ENCODE peak calls at places on chromosomes 12 and 14, in ten cellular contexts. Q, V, J, Z, Y, K, I, T, W and A are unnamed samples.

GRCh38 chr12:65497645-65498044 is 219.2 kb downstream of the MSRB3 start:
- DNase-seq in K (no peak), Q (no peak), J (no peak), Z (no peak), I (no peak), T (no peak), Y (no peak), W (no peak), V (peak), A (peak)

GRCh38 chr12:68675098-68675842 is 11.5 kb upstream of the NUP107 start:
- DNase-seq in Y (no peak), Q (no peak), I (no peak), J (no peak), Z (no peak), K (no peak), T (no peak), W (no peak), V (no peak), A (no peak)

GRCh38 chr12:67068773-67069450 is 200.2 kb upstream of the CAND1 start:
- DNase-seq in K (no peak), Y (peak), Z (peak), J (no peak), Q (no peak), I (peak), V (peak), T (peak), W (peak), A (peak)

GRCh38 chr12:113187588-113187987 is 2.1 kb downstream of the RITA1 start:
- DNase-seq in Y (no peak), Z (no peak), V (no peak), T (no peak), J (no peak), Q (no peak), I (no peak), W (no peak), K (no peak), A (no peak)

GRCh38 chr14:64788706-64789105 is 84.5 kb downstream of the PLEKHG3 start:
- DNase-seq in I (no peak), V (peak), Q (no peak), T (peak), K (peak), Y (no peak), J (no peak), W (peak), Z (no peak), A (peak)

GRCh38 chr14:74508844-74509428 is 15.4 kb downstream of the ISCA2 start:
- DNase-seq in Z (no peak), Y (peak), V (no peak), J (no peak), I (peak), T (no peak), Q (no peak), W (no peak), K (no peak), A (no peak)

GRCh38 chr14:104142136-104143041 is 4.0 kb downstream of the KIF26A start:
- DNase-seq in J (no peak), V (no peak), W (no peak), K (no peak), Z (peak), T (no peak), Y (peak), I (peak), Q (no peak), A (no peak)

GRCh38 chr12:111218499-111218898 is 150.4 kb downstream of the PHETA1 start:
- DNase-seq in J (no peak), I (no peak), Z (no peak), V (no peak), W (no peak), Y (no peak), Q (no peak), T (no peak), K (no peak), A (no peak)

GRCh38 chr14:53523226-53523625 is 370.1 kb upstream of the DDHD1 start:
- DNase-seq in T (no peak), K (no peak), Z (no peak), I (no peak), Y (no peak), Q (no peak), V (no peak), W (no peak), J (no peak), A (no peak)

GRCh38 chr12:68367903-68368302 is 35.7 kb upstream of the MDM1 start:
- DNase-seq in V (peak), Q (no peak), T (no peak), K (no peak), Z (no peak), W (no peak), Y (no peak), I (no peak), J (no peak), A (peak)

GRCh38 chr14:85501751-85502150 is 28.2 kb upstream of the FLRT2 start:
- DNase-seq in K (no peak), J (no peak), W (no peak), V (no peak), Q (no peak), Y (no peak), T (no peak), Z (no peak), I (no peak), A (no peak)

GRCh38 chr12:119819322-119819721 is 57.8 kb downstream of the CIT start:
- DNase-seq in Y (no peak), J (no peak), Z (no peak), W (no peak), Q (no peak), I (no peak), V (no peak), K (no peak), T (no peak), A (no peak)

GRCh38 chr14:102293784-102294183 is 11.2 kb downstream of the MOK start:
- DNase-seq in I (no peak), K (no peak), J (no peak), Z (no peak), T (peak), W (no peak), V (peak), Q (no peak), Y (no peak), A (peak)

GRCh38 chr12:43896496-43896895 is 60.6 kb downstream of the TMEM117 start:
- DNase-seq in K (no peak), J (no peak), T (no peak), Q (no peak), Z (no peak), I (no peak), Y (no peak), W (no peak), V (no peak), A (no peak)

GRCh38 chr12:111339306-111339938 is 29.5 kb downstream of the PHETA1 start:
- DNase-seq in Z (no peak), T (no peak), J (no peak), V (no peak), Y (no peak), W (no peak), Q (no peak), K (no peak), I (no peak), A (no peak)

GRCh38 chr14:24296341-24297157 is 3.0 kb downstream of the DHRS1 start:
- DNase-seq in T (peak), W (peak), Q (peak), Y (peak), J (peak), I (no peak), V (peak), K (peak), Z (peak), A (peak)

DNA sequence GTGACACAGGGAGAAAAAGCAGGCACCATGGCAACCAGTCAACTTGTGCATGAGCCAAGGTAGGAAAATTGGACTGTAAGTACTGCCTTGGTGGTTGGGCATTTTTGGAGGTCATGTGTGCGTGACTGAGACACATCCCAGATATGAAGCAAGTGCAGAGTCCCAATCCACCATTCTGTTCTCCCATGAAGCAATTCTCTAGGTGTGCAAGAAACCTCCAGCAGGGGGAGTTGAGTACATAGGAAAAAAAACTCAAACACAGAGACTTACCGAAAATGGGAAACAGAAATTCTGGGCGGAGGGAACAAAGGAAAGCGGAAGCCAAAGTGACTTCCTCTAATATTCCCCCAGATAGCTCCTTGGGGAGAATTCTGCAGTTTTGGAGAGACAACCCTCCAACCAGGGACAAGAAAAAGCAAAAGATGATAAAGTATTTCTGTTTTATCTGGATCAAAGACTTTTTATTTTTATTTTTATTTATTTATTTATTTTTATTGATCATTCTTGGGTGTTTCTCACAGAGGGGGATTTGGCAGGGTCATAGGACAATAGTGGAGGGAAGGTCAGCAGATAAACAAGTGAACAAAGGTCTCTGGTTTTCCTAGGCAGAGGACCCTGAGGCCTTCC is 76.9 kb downstream of the APOBEC1 start:
- DNase-seq in V (peak), I (no peak), W (peak), J (no peak), K (peak), Z (no peak), Y (no peak), T (peak), Q (peak), A (peak)
- TF ChIP-seq CTCF in V (peak), I (peak), W (peak), J (peak), K (peak), Z (no peak), Y (peak), T (peak), Q (peak), A (peak)

DNA sequence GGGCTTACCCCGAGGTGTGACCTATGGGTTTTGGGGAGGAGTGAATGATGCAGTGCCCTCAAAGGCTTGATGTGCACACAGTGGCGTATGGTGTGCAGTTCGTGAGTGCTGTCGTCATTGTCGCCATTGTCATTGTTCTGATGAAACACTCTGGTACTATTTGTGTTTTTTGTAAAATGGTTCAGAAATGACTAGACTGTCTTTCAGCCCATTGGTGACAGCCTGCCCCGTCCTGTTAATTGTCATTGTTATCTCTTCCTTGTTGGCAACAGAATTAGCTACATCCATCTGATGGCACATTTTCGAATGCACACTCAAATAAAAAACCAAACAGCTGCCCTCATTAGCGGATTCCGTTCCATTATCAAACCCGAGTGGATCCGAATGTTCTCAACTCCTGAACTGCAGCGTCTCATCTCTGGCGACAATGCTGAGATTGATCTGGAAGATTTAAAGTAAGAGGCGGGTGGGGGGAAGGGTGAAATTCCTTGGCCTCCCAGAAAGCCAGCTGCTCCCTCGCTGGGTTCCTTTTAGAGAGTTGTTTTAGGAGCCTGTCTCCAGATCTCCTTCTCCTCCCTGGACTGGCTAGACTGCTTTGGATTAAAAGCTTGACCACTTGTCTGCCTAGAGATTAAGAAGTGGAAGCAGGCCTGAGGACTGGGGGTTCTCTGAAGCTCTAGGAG is 43.5 kb downstream of the MMAB start:
- DNase-seq in K (no peak), T (no peak), J (no peak), Q (no peak), Z (no peak), V (no peak), I (no peak), Y (no peak), W (no peak), A (no peak)
- TF ChIP-seq CTCF in K (no peak), T (no peak), J (no peak), Q (no peak), Z (no peak), V (no peak), I (no peak), Y (no peak), W (no peak), A (no peak)

DNA sequence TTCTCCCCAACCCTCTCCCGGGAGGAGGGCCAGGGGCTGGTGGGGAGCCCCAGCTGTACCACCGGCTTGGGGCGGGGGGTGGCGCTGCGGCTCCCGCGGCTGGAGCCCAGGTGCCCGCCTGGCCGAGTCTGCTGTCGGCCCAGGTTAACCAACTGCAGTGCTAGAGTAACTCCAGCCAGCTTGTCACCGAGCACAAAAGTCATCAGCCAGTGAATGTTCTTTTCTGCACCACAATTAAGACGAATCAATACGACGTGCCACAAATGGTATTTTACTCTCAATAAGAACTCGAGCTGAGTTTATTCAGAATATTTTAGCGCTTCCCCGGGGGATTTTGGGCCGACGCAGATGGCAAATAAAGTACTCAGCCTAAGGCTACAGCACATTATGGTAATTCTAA is 83.3 kb downstream of the BCL11B start:
- DNase-seq in Y (no peak), I (no peak), V (no peak), W (no peak), T (no peak), Z (no peak), K (no peak), J (no peak), Q (no peak), A (no peak)
- TF ChIP-seq CTCF in Y (peak), I (no peak), V (no peak), W (no peak), T (peak), Z (no peak), K (peak), J (no peak), Q (no peak), A (no peak)

DNA sequence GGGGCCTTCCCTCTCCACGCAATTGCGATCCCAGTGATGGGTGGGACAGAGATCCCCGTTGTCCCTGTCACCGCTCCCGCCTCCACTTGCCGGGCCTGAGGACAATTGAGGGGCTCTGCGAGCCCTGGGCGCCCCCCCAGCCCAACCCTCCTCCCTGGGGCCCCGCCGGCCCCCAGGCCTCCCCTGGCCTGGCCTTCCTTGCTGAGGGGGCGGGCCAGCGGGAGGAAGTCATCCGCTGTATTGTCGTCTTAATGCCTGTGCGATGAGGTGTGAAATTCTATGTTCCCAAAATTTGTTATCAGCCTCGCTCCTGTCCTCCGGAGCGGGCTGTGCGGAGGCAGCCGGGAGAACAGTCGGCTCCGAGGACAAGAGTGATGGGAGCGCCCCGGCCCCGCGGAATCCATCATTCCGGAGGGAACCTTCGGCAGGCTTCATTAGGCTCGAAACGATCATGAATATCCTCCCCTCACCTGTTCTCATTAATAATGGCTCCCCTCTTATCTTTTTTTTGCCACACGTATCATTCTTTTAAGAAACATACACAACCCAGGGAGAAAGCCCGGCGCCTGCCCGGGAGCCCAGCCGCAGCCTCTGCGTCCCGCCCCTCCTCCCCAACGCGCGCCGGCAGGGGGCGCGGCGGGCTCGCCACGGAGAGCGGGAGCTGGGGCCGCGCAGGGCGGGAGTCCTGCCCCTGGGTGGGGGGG is 17.3 kb upstream of the DLK1 start:
- DNase-seq in K (no peak), I (no peak), Q (no peak), T (peak), J (peak), Y (no peak), V (peak), W (no peak), Z (no peak), A (peak)
- TF ChIP-seq CTCF in K (peak), I (no peak), Q (no peak), T (peak), J (peak), Y (peak), V (peak), W (no peak), Z (no peak), A (no peak)

GRCh38 chr12:30200864-30201263 is 417.1 kb upstream of the TMTC1 start:
- DNase-seq in I (no peak), Z (no peak), Q (no peak), V (no peak), T (peak), K (no peak), Y (peak), W (no peak), J (no peak), A (no peak)
- TF ChIP-seq CTCF in I (no peak), Z (no peak), Q (no peak), V (no peak), T (no peak), K (no peak), Y (no peak), W (no peak), J (no peak), A (no peak)

DNA sequence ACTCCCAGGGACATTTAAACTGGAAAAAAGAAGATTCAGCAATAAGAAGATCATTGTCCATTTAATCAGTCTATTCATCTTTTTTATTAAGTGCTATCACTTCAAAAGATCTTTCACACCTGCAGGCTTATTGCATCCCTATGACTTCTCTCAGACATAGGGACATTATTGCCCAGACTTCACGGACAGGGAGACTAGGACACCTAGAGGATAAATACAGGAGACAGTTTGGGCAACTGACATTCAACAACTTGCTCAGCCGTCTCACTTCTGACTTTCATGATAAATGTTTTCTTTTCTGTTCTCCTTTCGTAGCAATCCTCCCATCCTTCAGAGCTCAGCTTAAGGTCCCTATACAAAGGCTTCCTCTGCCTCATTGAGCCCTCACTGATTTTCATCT is 84.3 kb downstream of the TMEM30B start:
- DNase-seq in T (no peak), W (no peak), V (no peak), Q (no peak), I (no peak), J (no peak), Z (no peak), Y (no peak), K (no peak), A (no peak)
- TF ChIP-seq CTCF in T (no peak), W (peak), V (peak), Q (no peak), I (no peak), J (no peak), Z (no peak), Y (peak), K (no peak), A (no peak)

GRCh38 chr14:77616454-77617229 is at the start of gene SPTLC2:
- DNase-seq in W (peak), Y (peak), Q (peak), K (peak), J (peak), I (peak), V (peak), T (peak), Z (peak), A (peak)
- TF ChIP-seq CTCF in W (peak), Y (no peak), Q (no peak), K (no peak), J (peak), I (no peak), V (no peak), T (peak), Z (no peak), A (no peak)

DNA sequence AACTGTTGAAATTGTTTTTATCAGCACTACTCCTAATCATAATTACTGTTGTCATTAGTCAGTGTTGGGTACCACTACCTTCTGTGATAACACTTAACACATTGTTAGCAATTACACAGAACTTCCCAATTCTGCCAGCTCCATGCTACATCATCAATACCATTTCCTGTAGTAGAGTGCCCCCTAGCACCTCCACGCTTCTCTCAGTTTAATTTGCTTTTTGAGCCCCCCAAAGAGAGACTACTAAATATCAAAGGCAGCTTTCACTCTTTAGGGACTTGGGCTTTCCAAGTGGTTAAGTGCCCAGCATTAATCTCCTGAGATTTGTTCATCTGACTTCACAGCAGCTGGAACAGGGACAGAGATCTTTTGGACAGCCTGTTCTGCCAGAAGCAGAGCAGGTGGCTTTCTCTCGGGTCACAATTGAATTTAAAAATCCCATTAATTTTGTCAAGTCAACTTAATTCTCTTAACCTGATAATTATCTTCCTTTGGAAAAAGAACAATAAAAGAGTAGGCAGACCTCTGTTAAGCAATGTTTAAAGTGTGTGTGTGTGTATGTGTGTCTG is 954.9 kb downstream of the DIO2 start:
- DNase-seq in I (no peak), Q (no peak), K (no peak), J (no peak), T (no peak), W (no peak), Z (no peak), Y (no peak), V (no peak), A (no peak)
- TF ChIP-seq CTCF in I (no peak), Q (no peak), K (no peak), J (no peak), T (no peak), W (no peak), Z (no peak), Y (no peak), V (no peak), A (no peak)

GRCh38 chr12:51262758-51263177 is 7.4 kb downstream of the SMAGP start:
- DNase-seq in K (no peak), Z (no peak), W (no peak), Y (peak), Q (no peak), V (peak), T (peak), I (no peak), J (no peak), A (peak)
- TF ChIP-seq CTCF in K (no peak), Z (no peak), W (peak), Y (peak), Q (no peak), V (peak), T (peak), I (peak), J (no peak), A (peak)